ENCODE peak calls at places on chromosomes 7 and 10, in five cellular contexts. H is NCI-H82; R is fibroblast of villous mesenchyme; B is occipital lobe; L is stimulated activated CD4-positive, alpha-beta T cell treated with anti-CD3 and anti-CD28 coated beads, TNF-alpha, amount 100 ng/mL, for 48 hours. E is an unnamed sample.

GRCh38 chr7:91503934-91504575 is 239.8 kb downstream of the FZD1 start:
- DNase-seq in L (no peak), R (no peak), B (no peak), H (no peak), E (no peak)

GRCh38 chr7:2864999-2865670 is 21.0 kb upstream of the GNA12 start:
- DNase-seq in B (peak), H (peak), R (peak), L (peak), E (peak)

GRCh38 chr7:150966002-150966401 is 12.1 kb downstream of the KCNH2 start:
- DNase-seq in H (peak), L (no peak), R (no peak), B (no peak), E (no peak)

GRCh38 chr10:37206132-37206531 is 80.7 kb downstream of the ANKRD30A start:
- DNase-seq in R (no peak), H (no peak), L (no peak), B (no peak), E (no peak)

GRCh38 chr7:128869138-128869943 is 6.7 kb downstream of the ATP6V1F start:
- DNase-seq in B (peak), H (peak), R (peak), L (no peak), E (no peak)

GRCh38 chr7:150388709-150389531 is 9.8 kb downstream of the ZNF775 start:
- DNase-seq in B (peak), L (no peak), H (peak), R (peak), E (no peak)

GRCh38 chr10:99372546-99373271 is 43.6 kb downstream of the CNNM1 start:
- DNase-seq in L (no peak), H (no peak), R (peak), B (no peak), E (no peak)

GRCh38 chr10:62744136-62744535 is 60.4 kb upstream of the ADO start:
- DNase-seq in R (peak), H (no peak), B (no peak), L (no peak), E (no peak)

GRCh38 chr10:49776851-49777250 is 14.7 kb upstream of the OGDHL start:
- DNase-seq in L (no peak), H (no peak), B (no peak), R (no peak), E (no peak)

GRCh38 chr7:47999413-47999812 is 20.0 kb upstream of the HUS1 start:
- DNase-seq in R (no peak), L (no peak), B (no peak), H (no peak), E (no peak)